ENCODE peak calls at places on chromosomes 4 and X, in eight cellular contexts. T, B, I, Y, A, S, D and U are unnamed samples.

GRCh38 chr4:87060957-87061356 is 126.1 kb downstream of the AFF1 start:
- DNase-seq in T (peak; percentile 79), B (no peak), I (no peak), Y (no peak), A (no peak), S (peak; percentile 33), D (no peak), U (no peak)

GRCh38 chr4:157509286-157509685 is 288.8 kb downstream of the GRIA2 start:
- DNase-seq in T (no peak), B (no peak), I (no peak), Y (no peak), A (no peak), S (no peak), D (no peak), U (no peak)

GRCh38 chr4:159787901-159788300 is 685.0 kb downstream of the RAPGEF2 start:
- DNase-seq in T (no peak), B (no peak), I (no peak), Y (no peak), A (no peak), S (no peak), D (no peak), U (no peak)

GRCh38 chrX:149567621-149568417 is 18.1 kb upstream of the HSFX3 start:
- DNase-seq in T (no peak), B (no peak), I (peak; percentile 56), Y (no peak), A (no peak), S (no peak), D (no peak), U (no peak)

GRCh38 chr4:1890979-1891378 is 19.8 kb downstream of the NSD2 start:
- DNase-seq in T (no peak), B (no peak), I (no peak), Y (no peak), A (no peak), S (no peak), D (no peak), U (no peak)

GRCh38 chrX:151754641-151755215 is 20.2 kb downstream of the CNGA2 start:
- DNase-seq in T (no peak), B (no peak), I (peak; percentile 73), Y (no peak), A (no peak), S (no peak), D (no peak), U (no peak)

GRCh38 chr4:128871948-128872347 is 62.4 kb downstream of the JADE1 start:
- DNase-seq in T (peak; percentile 71), B (no peak), I (no peak), Y (no peak), A (no peak), S (no peak), D (peak; percentile 38), U (no peak)

GRCh38 chr4:177375971-177376370 is 66.3 kb downstream of the AGA start:
- DNase-seq in T (no peak), B (no peak), I (no peak), Y (no peak), A (no peak), S (no peak), D (no peak), U (no peak)

GRCh38 chr4:140247237-140247636 is 93.3 kb upstream of the MAML3 start:
- DNase-seq in T (no peak), B (no peak), I (no peak), Y (no peak), A (no peak), S (no peak), D (no peak), U (no peak)

GRCh38 chr4:186806679-186807078 is 83.0 kb upstream of the FAT1 start:
- DNase-seq in T (no peak), B (no peak), I (no peak), Y (no peak), A (no peak), S (no peak), D (no peak), U (no peak)

GRCh38 chr4:17398035-17398434 is 113.9 kb downstream of the QDPR start:
- DNase-seq in T (no peak), B (no peak), I (no peak), Y (no peak), A (no peak), S (no peak), D (no peak), U (no peak)

GRCh38 chr4:95402299-95402698 is 146.5 kb downstream of the UNC5C start:
- DNase-seq in T (no peak), B (no peak), I (no peak), Y (no peak), A (no peak), S (no peak), D (no peak), U (no peak)

GRCh38 chr4:16439003-16439402 is 212.7 kb upstream of the TAPT1 start:
- DNase-seq in T (peak; percentile 49), B (no peak), I (no peak), Y (no peak), A (no peak), S (no peak), D (no peak), U (no peak)

GRCh38 chr4:10354225-10354624 is 103.0 kb downstream of the ZNF518B start:
- DNase-seq in T (no peak), B (no peak), I (no peak), Y (no peak), A (no peak), S (no peak), D (no peak), U (no peak)

GRCh38 chr4:42554072-42554471 is 102.8 kb downstream of the ATP8A1 start:
- DNase-seq in T (no peak), B (no peak), I (no peak), Y (no peak), A (no peak), S (no peak), D (no peak), U (no peak)

GRCh38 chr4:148043990-148044645 is 312.2 kb downstream of the ARHGAP10 start:
- DNase-seq in T (no peak), B (no peak), I (no peak), Y (no peak), A (no peak), S (no peak), D (no peak), U (no peak)

GRCh38 chrX:37825225-37825842 is 22.0 kb downstream of the DYNLT3 start:
- DNase-seq in T (peak; percentile 42), B (peak; percentile 55), I (no peak), Y (peak; percentile 13), A (no peak), S (no peak), D (no peak), U (peak; percentile 37)

GRCh38 chrX:3820170-3820569 is 106.7 kb upstream of the PRKX start:
- DNase-seq in T (peak; percentile 77), B (no peak), I (no peak), Y (no peak), A (no peak), S (no peak), D (no peak), U (no peak)

GRCh38 chr4:60403986-60404385 is 796.1 kb upstream of the ADGRL3 start:
- DNase-seq in T (no peak), B (no peak), I (no peak), Y (no peak), A (no peak), S (no peak), D (no peak), U (no peak)

GRCh38 chr4:105758958-105759357 is 50.4 kb downstream of the GSTCD start:
- DNase-seq in T (no peak), B (no peak), I (no peak), Y (no peak), A (no peak), S (no peak), D (no peak), U (no peak)
- TF ChIP-seq CTCF in T (no peak), B (no peak), I (no peak), Y (no peak), A (no peak), S (no peak), D (no peak), U (no peak)

GRCh38 chrX:74509989-74510388 is 88.7 kb downstream of the SLC16A2 start:
- DNase-seq in T (no peak), B (no peak), I (no peak), Y (no peak), A (no peak), S (no peak), D (no peak), U (no peak)

GRCh38 chrX:74510401-74510800 is 89.1 kb downstream of the SLC16A2 start:
- DNase-seq in T (no peak), B (no peak), I (no peak), Y (no peak), A (no peak), S (no peak), D (no peak), U (no peak)

GRCh38 chrX:74506310-74507115 is 85.2 kb downstream of the SLC16A2 start:
- DNase-seq in T (no peak), B (no peak), I (no peak), Y (no peak), A (no peak), S (no peak), D (no peak), U (no peak)

GRCh38 chrX:74500555-74500954 is 79.3 kb downstream of the SLC16A2 start:
- DNase-seq in T (no peak), B (no peak), I (no peak), Y (no peak), A (no peak), S (no peak), D (no peak), U (no peak)

GRCh38 chrX:74505437-74505836 is 84.1 kb downstream of the SLC16A2 start:
- DNase-seq in T (no peak), B (no peak), I (no peak), Y (no peak), A (no peak), S (no peak), D (no peak), U (peak; percentile 19)
- TF ChIP-seq CTCF in T (no peak), B (no peak), I (no peak), Y (no peak), A (no peak), S (no peak), D (no peak), U (no peak)

GRCh38 chrX:100685284-100685996 is 41.4 kb downstream of the SRPX2 start:
- DNase-seq in T (peak; percentile 81), B (no peak), I (no peak), Y (peak; percentile 58), A (peak; percentile 57), S (peak; percentile 74), D (peak; percentile 48), U (peak; percentile 65)
- TF ChIP-seq CTCF in T (peak; percentile 98), B (peak; percentile 84), I (peak; percentile 86), Y (peak; percentile 71), A (peak; percentile 84), S (peak; percentile 85), D (peak; percentile 78), U (peak; percentile 75)

DNA sequence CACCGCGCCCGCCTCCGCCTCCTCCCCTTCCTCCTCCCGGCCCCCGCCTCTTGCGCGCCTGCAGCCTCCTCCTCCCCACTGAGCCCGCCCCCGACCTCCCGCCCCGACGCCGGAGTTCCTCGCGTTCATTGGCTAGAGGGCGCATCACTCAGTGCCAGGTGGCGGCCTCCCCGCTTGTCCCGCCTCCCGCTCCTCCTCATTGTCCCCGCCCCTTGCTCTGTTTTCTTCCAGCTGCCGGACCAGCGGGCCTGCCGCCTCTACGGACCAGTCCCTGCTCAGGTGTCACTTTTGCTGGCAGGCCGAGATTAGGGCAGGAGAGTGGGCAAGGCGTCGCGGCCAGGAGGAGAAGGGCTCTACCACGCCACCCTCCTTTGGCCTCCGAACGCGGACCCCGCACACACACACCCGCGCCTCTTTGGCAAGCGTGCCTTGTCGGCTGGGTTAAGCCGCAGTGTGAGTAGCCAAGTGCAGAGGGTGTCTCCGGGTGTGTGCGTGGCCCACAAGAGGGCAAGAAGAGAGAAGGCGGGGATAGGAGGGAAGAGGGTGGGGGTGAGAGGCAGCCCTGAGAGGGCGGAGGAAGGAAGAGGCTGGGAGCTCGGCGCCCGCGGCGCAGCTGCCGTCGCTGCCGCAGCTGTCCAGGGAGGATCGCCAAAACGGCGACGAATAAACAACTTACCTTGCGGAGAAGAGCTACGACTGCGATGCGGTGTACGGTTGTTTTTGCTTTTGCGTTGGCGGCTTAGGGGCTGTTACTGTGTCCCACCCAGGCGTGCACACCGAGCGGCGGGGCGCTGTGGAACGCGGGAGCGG is 436 bp upstream of the PPP3CA start:
- DNase-seq in T (peak; percentile 94), B (peak; percentile 100), I (peak; percentile 99), Y (peak; percentile 100), A (peak; percentile 99), S (peak; percentile 72), D (peak; percentile 96), U (peak; percentile 99)
- TF ChIP-seq CTCF in T (no peak), B (peak; percentile 19), I (peak; percentile 24), Y (no peak), A (no peak), S (no peak), D (peak; percentile 11), U (no peak)